ENCODE peak calls at places on chromosomes 7 and 10, in six cellular contexts. One of them, this sample, is unnamed.

GRCh38 chr10:32379314-32379949 is 32.5 kb upstream of the EPC1 start:
- DNase-seq in PC-3: peak; percentile 93
- DNase-seq in GM23338: peak; percentile 69
- DNase-seq in MM.1S: peak; percentile 90
- DNase-seq in HCT116: peak; percentile 62
- DNase-seq in neural progenitor cell: peak; percentile 51
- DNase-seq in this sample: peak; percentile 68

GRCh38 chr10:26566525-26567348 is 128.6 kb downstream of the APBB1IP start:
- DNase-seq in PC-3: no peak
- DNase-seq in GM23338: peak; percentile 84
- DNase-seq in MM.1S: no peak
- DNase-seq in HCT116: no peak
- DNase-seq in neural progenitor cell: peak; percentile 48
- DNase-seq in this sample: peak; percentile 47

GRCh38 chr7:43616977-43617376 is 34.1 kb downstream of the STK17A start:
- DNase-seq in PC-3: no peak
- DNase-seq in GM23338: no peak
- DNase-seq in MM.1S: no peak
- DNase-seq in HCT116: no peak
- DNase-seq in neural progenitor cell: no peak
- DNase-seq in this sample: no peak

GRCh38 chr7:55593515-55594318 is 21.4 kb upstream of the VOPP1 start:
- DNase-seq in PC-3: peak; percentile 79
- DNase-seq in GM23338: peak; percentile 87
- DNase-seq in MM.1S: peak; percentile 66
- DNase-seq in HCT116: peak; percentile 54
- DNase-seq in neural progenitor cell: peak; percentile 73
- DNase-seq in this sample: peak; percentile 72

GRCh38 chr10:114071188-114071587 is 27.5 kb downstream of the ADRB1 start:
- DNase-seq in PC-3: no peak
- DNase-seq in GM23338: no peak
- DNase-seq in MM.1S: no peak
- DNase-seq in HCT116: no peak
- DNase-seq in neural progenitor cell: no peak
- DNase-seq in this sample: no peak

GRCh38 chr7:151716339-151716722 is 160.6 kb downstream of the PRKAG2 start:
- DNase-seq in PC-3: no peak
- DNase-seq in GM23338: no peak
- DNase-seq in MM.1S: no peak
- DNase-seq in HCT116: no peak
- DNase-seq in neural progenitor cell: no peak
- DNase-seq in this sample: peak; percentile 50

GRCh38 chr7:139047970-139048369 is 12.1 kb upstream of the ZC3HAV1L start:
- DNase-seq in PC-3: no peak
- DNase-seq in GM23338: no peak
- DNase-seq in MM.1S: no peak
- DNase-seq in HCT116: no peak
- DNase-seq in neural progenitor cell: no peak
- DNase-seq in this sample: no peak

GRCh38 chr10:28284126-28284525 is 18.7 kb downstream of the MPP7 start:
- DNase-seq in PC-3: peak; percentile 22
- DNase-seq in GM23338: no peak
- DNase-seq in MM.1S: no peak
- DNase-seq in HCT116: no peak
- DNase-seq in neural progenitor cell: no peak
- DNase-seq in this sample: peak; percentile 22

GRCh38 chr7:138727336-138728099 is 26.4 kb upstream of the SVOPL start:
- DNase-seq in PC-3: no peak
- DNase-seq in GM23338: no peak
- DNase-seq in MM.1S: no peak
- DNase-seq in HCT116: no peak
- DNase-seq in neural progenitor cell: no peak
- DNase-seq in this sample: no peak

GRCh38 chr7:104982773-104983619 is 31.0 kb upstream of the KMT2E start:
- DNase-seq in PC-3: no peak
- DNase-seq in GM23338: no peak
- DNase-seq in MM.1S: peak; percentile 74
- DNase-seq in HCT116: no peak
- DNase-seq in neural progenitor cell: no peak
- DNase-seq in this sample: no peak

GRCh38 chr10:74282151-74282852 is 131.3 kb downstream of the ADK start:
- DNase-seq in PC-3: peak; percentile 89
- DNase-seq in GM23338: no peak
- DNase-seq in MM.1S: no peak
- DNase-seq in HCT116: no peak
- DNase-seq in neural progenitor cell: no peak
- DNase-seq in this sample: no peak

GRCh38 chr10:118595598-118596425 is at the start of gene PRLHR:
- DNase-seq in PC-3: no peak
- DNase-seq in GM23338: peak; percentile 91
- DNase-seq in MM.1S: no peak
- DNase-seq in HCT116: no peak
- DNase-seq in neural progenitor cell: peak; percentile 94
- DNase-seq in this sample: peak; percentile 74
- TF ChIP-seq EZH2 in PC-3: no peak
- TF ChIP-seq EZH2 in GM23338: no peak
- TF ChIP-seq EZH2 in MM.1S: no peak
- TF ChIP-seq EZH2 in HCT116: no peak
- TF ChIP-seq EZH2 in neural progenitor cell: peak; percentile 30
- TF ChIP-seq EZH2 in this sample: no peak

DNA sequence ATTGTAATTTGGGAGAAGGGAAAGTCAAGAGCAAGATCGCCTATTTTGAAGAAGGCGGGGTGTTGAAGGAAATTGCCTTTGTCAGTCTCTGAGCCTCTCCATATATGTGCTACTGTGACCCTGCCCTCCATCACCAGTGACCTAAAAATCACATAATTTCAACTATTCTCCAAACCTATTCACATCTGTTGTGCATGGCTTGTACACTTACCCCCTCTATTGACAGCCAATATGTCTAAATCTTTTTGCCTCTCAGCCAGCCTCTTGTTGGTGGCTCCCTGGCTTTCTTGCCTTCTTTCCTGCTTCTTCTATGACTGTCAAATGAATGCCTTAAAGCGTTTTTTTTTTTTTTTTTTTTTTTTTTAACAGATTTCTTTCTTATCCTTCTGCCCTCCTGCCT is 295.6 kb downstream of the AUTS2 start:
- DNase-seq in PC-3: no peak
- DNase-seq in GM23338: peak; percentile 12
- DNase-seq in MM.1S: no peak
- DNase-seq in HCT116: no peak
- DNase-seq in neural progenitor cell: peak; percentile 41
- DNase-seq in this sample: peak; percentile 26
- TF ChIP-seq CTCF in PC-3: no peak
- TF ChIP-seq CTCF in GM23338: peak; percentile 25
- TF ChIP-seq CTCF in MM.1S: peak; percentile 14
- TF ChIP-seq CTCF in HCT116: no peak
- TF ChIP-seq CTCF in neural progenitor cell: peak; percentile 52
- TF ChIP-seq CTCF in this sample: peak; percentile 42

GRCh38 chr7:106462365-106462859 is 177.6 kb upstream of the NAMPT start:
- DNase-seq in PC-3: peak; percentile 81
- DNase-seq in GM23338: peak; percentile 47
- DNase-seq in MM.1S: peak; percentile 71
- DNase-seq in HCT116: no peak
- DNase-seq in neural progenitor cell: peak; percentile 11
- DNase-seq in this sample: peak; percentile 39
- TF ChIP-seq EZH2phosphoT487 in PC-3: no peak
- TF ChIP-seq EZH2phosphoT487 in GM23338: no peak
- TF ChIP-seq EZH2phosphoT487 in MM.1S: no peak
- TF ChIP-seq EZH2phosphoT487 in HCT116: no peak
- TF ChIP-seq EZH2phosphoT487 in neural progenitor cell: no peak
- TF ChIP-seq EZH2phosphoT487 in this sample: no peak

GRCh38 chr7:1234794-1235500 is 2.3 kb downstream of the UNCX start:
- DNase-seq in PC-3: no peak
- DNase-seq in GM23338: peak; percentile 72
- DNase-seq in MM.1S: no peak
- DNase-seq in HCT116: no peak
- DNase-seq in neural progenitor cell: peak; percentile 90
- DNase-seq in this sample: no peak
- TF ChIP-seq EZH2 in PC-3: no peak
- TF ChIP-seq EZH2 in GM23338: no peak
- TF ChIP-seq EZH2 in MM.1S: no peak
- TF ChIP-seq EZH2 in HCT116: no peak
- TF ChIP-seq EZH2 in neural progenitor cell: no peak
- TF ChIP-seq EZH2 in this sample: no peak

GRCh38 chr7:29622335-29623265 is 59.0 kb downstream of the PRR15 start:
- DNase-seq in PC-3: peak; percentile 94
- DNase-seq in GM23338: no peak
- DNase-seq in MM.1S: no peak
- DNase-seq in HCT116: peak; percentile 83
- DNase-seq in neural progenitor cell: no peak
- DNase-seq in this sample: peak; percentile 23
- TF ChIP-seq CTCF in PC-3: peak; percentile 23
- TF ChIP-seq CTCF in GM23338: no peak
- TF ChIP-seq CTCF in MM.1S: no peak
- TF ChIP-seq CTCF in HCT116: no peak
- TF ChIP-seq CTCF in neural progenitor cell: no peak
- TF ChIP-seq CTCF in this sample: no peak